ENCODE peak calls at places on chromosome 18, in four cellular contexts. E, A, F and P are unnamed samples.

GRCh38 chr18:37277753-37278152 is 287.8 kb downstream of the CELF4 start:
- DNase-seq in A (no peak), E (no peak), F (no peak), P (no peak)

GRCh38 chr18:80202264-80202998 is 44.9 kb downstream of the PARD6G start:
- DNase-seq in E (no peak), A (no peak), F (no peak), P (no peak)

GRCh38 chr18:79485788-79486355 is 90.1 kb downstream of the NFATC1 start:
- DNase-seq in F (no peak), E (no peak), A (no peak), P (no peak)

GRCh38 chr18:60053747-60054304 is 154.0 kb downstream of the PMAIP1 start:
- DNase-seq in E (peak; percentile 94), F (peak; percentile 70), A (peak; percentile 60), P (no peak)

GRCh38 chr18:56748698-56749268 is 97.6 kb downstream of the WDR7 start:
- DNase-seq in E (peak; percentile 23), A (peak; percentile 18), F (peak; percentile 10), P (no peak)

GRCh38 chr18:30386624-30387023 is 655.9 kb downstream of the DSC3 start:
- DNase-seq in A (no peak), E (no peak), F (no peak), P (no peak)

GRCh38 chr18:79393626-79394401 is 1.9 kb upstream of the NFATC1 start:
- DNase-seq in A (peak; percentile 28), E (peak; percentile 71), F (peak; percentile 81), P (peak; percentile 68)

GRCh38 chr18:74290831-74291770 is 662 bp downstream of the CYB5A start:
- DNase-seq in A (peak; percentile 34), F (no peak), E (no peak), P (peak; percentile 77)

GRCh38 chr18:58727776-58728500 is 56.7 kb downstream of the MALT1 start:
- DNase-seq in F (no peak), E (no peak), A (no peak), P (no peak)

GRCh38 chr18:75125359-75126331 is 83.3 kb downstream of the PTGR3 start:
- DNase-seq in A (peak; percentile 42), E (no peak), F (no peak), P (peak; percentile 36)

GRCh38 chr18:39238951-39239350 is 1673.4 kb upstream of the CELF4 start:
- DNase-seq in E (no peak), F (no peak), A (no peak), P (no peak)

GRCh38 chr18:73456643-73457042 is 588.9 kb upstream of the NETO1 start:
- DNase-seq in F (no peak), E (no peak), A (no peak), P (no peak)

GRCh38 chr18:47932603-47933002 is 2.1 kb upstream of the SMAD2 start:
- DNase-seq in F (no peak), A (no peak), E (peak; percentile 63), P (no peak)

GRCh38 chr18:31261792-31262582 is 56.0 kb upstream of the DSG1 start:
- DNase-seq in A (peak; percentile 59), F (no peak), E (peak; percentile 32), P (no peak)

GRCh38 chr18:67217551-67218166 is 298.9 kb downstream of the DSEL start:
- DNase-seq in A (peak; percentile 39), E (peak; percentile 44), F (peak; percentile 22), P (peak; percentile 40)

GRCh38 chr18:60019463-60019840 is 119.7 kb downstream of the PMAIP1 start:
- DNase-seq in E (peak; percentile 35), F (no peak), A (no peak), P (no peak)

GRCh38 chr18:45860492-45860891 is 35.0 kb downstream of the SIGLEC15 start:
- DNase-seq in E (no peak), A (no peak), F (no peak), P (no peak)

GRCh38 chr18:46211816-46212215 is 107.6 kb downstream of the HAUS1 start:
- DNase-seq in F (no peak), E (no peak), A (no peak), P (no peak)

GRCh38 chr18:80159713-80160636 is 50.9 kb downstream of the ADNP2 start:
- DNase-seq in A (no peak), F (no peak), E (no peak), P (peak; percentile 43)

GRCh38 chr18:8380926-8381325 is 228.3 kb upstream of the RAB12 start:
- DNase-seq in F (no peak), E (no peak), A (no peak), P (no peak)

GRCh38 chr18:75489493-75490190 is 62.1 kb upstream of the SMIM21 start:
- DNase-seq in F (no peak), A (peak; percentile 7), E (peak; percentile 86), P (no peak)

GRCh38 chr18:4125246-4125938 is 329.7 kb downstream of the DLGAP1 start:
- DNase-seq in F (no peak), A (no peak), E (no peak), P (no peak)

GRCh38 chr18:49212819-49213218 is 247.6 kb downstream of the DYM start:
- DNase-seq in E (no peak), A (no peak), F (no peak), P (no peak)

GRCh38 chr18:79939096-79939495 is 12.4 kb downstream of the SLC66A2 start:
- DNase-seq in A (no peak), E (no peak), F (no peak), P (no peak)

GRCh38 chr18:44945847-44946490 is 265.3 kb downstream of the SETBP1 start:
- DNase-seq in E (no peak), A (no peak), F (no peak), P (no peak)

GRCh38 chr18:52312321-52312720 is 27.7 kb upstream of the DCC start:
- DNase-seq in A (no peak), E (no peak), F (no peak), P (no peak)

GRCh38 chr18:13026583-13027270 is 35.6 kb downstream of the CEP192 start:
- DNase-seq in F (no peak), E (no peak), A (no peak), P (no peak)
- TF ChIP-seq HMGXB4 in F (no peak), E (no peak), A (no peak), P (no peak)

DNA sequence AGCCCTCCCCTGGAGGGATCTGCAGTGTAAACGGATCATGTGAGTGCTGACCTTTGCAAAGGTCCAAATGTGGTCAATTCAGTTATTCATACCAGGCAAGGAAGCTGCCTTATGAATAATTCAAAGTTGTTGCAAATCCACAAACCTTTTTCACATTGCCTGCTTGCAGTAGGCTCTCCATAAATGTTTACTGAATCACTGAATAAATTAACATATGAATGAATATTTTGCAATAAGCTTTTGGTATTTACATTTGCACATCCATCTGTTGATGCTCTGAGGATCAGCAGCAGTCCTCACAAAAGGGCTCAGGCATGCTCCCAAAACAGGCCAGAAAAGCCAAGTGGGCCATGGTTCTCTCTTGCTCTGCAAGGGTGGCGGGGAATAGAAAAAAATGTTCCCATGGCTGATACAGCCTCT is 156.8 kb downstream of the VAPA start:
- DNase-seq in E (no peak), A (no peak), F (no peak), P (no peak)
- TF ChIP-seq JUN in E (no peak), A (no peak), F (no peak), P (no peak)

DNA sequence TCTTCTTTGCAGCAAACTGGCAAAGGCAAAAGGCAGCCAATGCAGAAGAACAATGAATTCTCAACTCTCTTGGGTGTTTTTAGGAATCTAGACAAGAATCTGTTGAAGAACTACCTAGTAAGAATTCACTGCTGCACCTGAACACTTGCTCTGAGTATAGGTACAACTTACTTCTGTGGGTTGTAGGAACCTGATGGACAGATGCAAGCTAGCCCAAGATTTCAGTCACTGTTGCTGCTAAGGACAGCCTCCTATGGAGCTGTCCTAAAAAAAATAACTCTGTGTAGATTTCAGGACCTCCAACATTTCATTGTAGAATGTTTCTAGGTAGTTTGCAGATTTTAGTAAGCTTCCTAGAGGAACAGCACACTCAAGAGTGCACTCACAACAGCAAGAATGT is 363.5 kb downstream of the CBLN2 start:
- DNase-seq in F (no peak), E (no peak), A (no peak), P (no peak)
- TF ChIP-seq HMGXB4 in F (no peak), E (no peak), A (no peak), P (no peak)

GRCh38 chr18:21110667-21111350 is 804 bp downstream of the ROCK1 start:
- DNase-seq in A (no peak), F (no peak), E (peak; percentile 19), P (peak; percentile 44)

GRCh38 chr18:21109936-21110666 is 1.5 kb downstream of the ROCK1 start:
- DNase-seq in A (no peak), E (no peak), F (no peak), P (no peak)

GRCh38 chr18:21111351-21112139 is at the start of gene ROCK1:
- DNase-seq in E (peak; percentile 93), F (peak; percentile 98), A (peak; percentile 88), P (peak; percentile 98)

GRCh38 chr18:21112140-21112473 is 494 bp upstream of the ROCK1 start:
- DNase-seq in A (no peak), E (no peak), F (no peak), P (no peak)

DNA sequence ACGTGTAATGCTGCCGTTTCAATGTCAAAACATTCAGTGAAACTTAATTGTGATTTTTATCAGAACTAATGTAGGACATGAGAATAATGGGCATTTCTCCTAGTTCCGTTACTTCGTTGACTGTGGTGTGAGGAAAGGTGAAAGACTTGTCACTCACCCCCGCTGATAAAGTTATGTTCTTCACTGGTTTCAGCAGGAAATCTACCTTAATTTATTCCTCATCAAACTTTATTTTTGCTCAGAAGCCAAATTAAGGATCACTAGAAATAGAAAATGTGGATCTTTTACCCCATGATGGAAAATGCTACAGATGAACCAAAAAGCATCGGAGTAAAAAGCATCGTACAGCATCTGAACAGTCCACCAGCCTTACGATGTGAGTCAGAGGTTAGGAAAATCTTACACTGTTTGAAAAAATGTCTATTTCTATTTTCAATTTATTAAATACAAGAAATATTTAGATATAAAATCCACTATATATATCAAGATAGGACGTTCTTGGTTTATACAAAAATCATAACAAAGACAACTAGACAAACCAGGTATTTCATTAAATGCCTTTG is 1.0 kb upstream of the ROCK1 start:
- DNase-seq in F (no peak), A (no peak), E (no peak), P (no peak)
- TF ChIP-seq JUN in F (no peak), A (no peak), E (no peak), P (no peak)

DNA sequence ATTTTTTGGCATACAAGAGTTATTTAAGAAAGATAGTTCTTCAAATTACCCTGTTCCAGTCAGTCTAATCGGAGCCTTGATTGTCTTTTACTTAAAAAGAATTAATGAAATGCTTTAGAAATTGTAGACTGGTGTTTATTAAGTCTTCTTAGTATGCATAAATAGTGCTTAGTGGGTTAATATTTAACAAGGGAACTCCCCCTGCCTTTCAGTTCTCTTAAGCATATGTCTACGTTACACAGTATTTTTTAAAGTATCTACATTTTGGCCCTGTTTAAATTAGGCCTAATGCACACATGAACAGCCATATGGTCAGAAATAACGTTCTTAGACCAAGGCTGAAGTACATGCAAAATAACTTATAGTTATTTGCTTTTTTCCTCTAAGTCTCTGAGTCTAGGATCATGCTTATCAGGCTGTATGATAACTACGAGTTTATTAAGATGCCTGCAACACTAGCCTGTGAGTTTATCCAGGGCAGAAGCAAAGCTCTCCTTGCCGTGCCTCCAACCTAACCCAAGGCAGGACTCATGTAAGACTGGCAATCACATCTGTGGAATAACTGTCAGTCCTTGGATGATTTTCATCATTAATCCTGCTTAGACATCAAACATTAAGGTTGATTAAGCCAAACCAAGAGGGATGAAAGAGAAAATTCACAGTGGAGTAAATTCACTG is 6.7 kb downstream of the BCL2 start:
- DNase-seq in E (no peak), F (no peak), A (no peak), P (no peak)
- TF ChIP-seq HMGXB4 in E (no peak), F (no peak), A (no peak), P (no peak)